ENCODE peak calls at places on chromosome 19, in seven cellular contexts. N, E, L, R, Z, Q and P are unnamed samples. For H3K4me1, the result is how much of the 10 kb centered on the place peaks cover.

GRCh38 chr19:11377756-11378155 is 3.3 kb downstream of the SWSAP1 start:
- DNase-seq in Z (no peak), Q (no peak), R (no peak), N (no peak), E (no peak), L (no peak), P (no peak)

GRCh38 chr19:52691215-52691610 is 43.6 kb downstream of the ZNF611 start:
- DNase-seq in N (no peak), L (no peak), Z (no peak), Q (no peak), E (no peak), R (no peak), P (no peak)

GRCh38 chr19:48654299-48655059 is 8.5 kb upstream of the CA11 start:
- DNase-seq in Q (no peak), L (no peak), N (no peak), R (no peak), E (no peak), Z (no peak), P (no peak)

GRCh38 chr19:16358456-16358855 is 33.8 kb downstream of the KLF2 start:
- DNase-seq in R (no peak), Z (no peak), N (no peak), L (no peak), E (no peak), Q (no peak), P (no peak)

GRCh38 chr19:9808855-9809646 is 9.8 kb downstream of the FBXL12 start:
- DNase-seq in N (no peak), R (no peak), Z (peak), Q (no peak), L (no peak), E (no peak), P (no peak)

GRCh38 chr19:32598022-32598421 is 17.0 kb downstream of the PDCD5 start:
- DNase-seq in N (no peak), R (no peak), Q (no peak), E (no peak), Z (no peak), L (no peak), P (no peak)

GRCh38 chr19:19405919-19406877 is 723 bp downstream of the GATAD2A start:
- DNase-seq in N (no peak), R (peak), Z (peak), L (no peak), Q (peak), E (peak), P (no peak)

GRCh38 chr19:950352-951066 is 24.7 kb downstream of the ARID3A start:
- DNase-seq in N (no peak), E (no peak), L (no peak), R (no peak), Q (no peak), Z (no peak), P (no peak)

GRCh38 chr19:51352783-51353360 is 10.9 kb upstream of the VSIG10L start:
- DNase-seq in Z (no peak), R (no peak), L (no peak), E (no peak), N (no peak), Q (no peak), P (no peak)

GRCh38 chr19:13846533-13847032 is 30.4 kb upstream of the NANOS3 start:
- DNase-seq in R (peak), Z (peak), N (peak), E (peak), Q (peak), L (peak), P (peak)

GRCh38 chr19:55158848-55159793 is 1.6 kb upstream of the TNNI3 start:
- DNase-seq in E (no peak), Z (no peak), L (no peak), N (peak), Q (peak), R (no peak), P (no peak)

GRCh38 chr19:16335226-16335625 is 10.6 kb downstream of the KLF2 start:
- DNase-seq in Z (no peak), Q (no peak), E (no peak), L (no peak), N (no peak), R (no peak), P (no peak)

GRCh38 chr19:17871032-17871877 is 490 bp upstream of the SLC5A5 start:
- DNase-seq in N (no peak), Q (no peak), L (no peak), R (no peak), Z (no peak), E (no peak), P (no peak)
- H3K4me3 ChIP-seq in N (no peak), Q (no peak), L (peak), R (no peak), Z (peak), E (no peak), P (no peak)

DNA sequence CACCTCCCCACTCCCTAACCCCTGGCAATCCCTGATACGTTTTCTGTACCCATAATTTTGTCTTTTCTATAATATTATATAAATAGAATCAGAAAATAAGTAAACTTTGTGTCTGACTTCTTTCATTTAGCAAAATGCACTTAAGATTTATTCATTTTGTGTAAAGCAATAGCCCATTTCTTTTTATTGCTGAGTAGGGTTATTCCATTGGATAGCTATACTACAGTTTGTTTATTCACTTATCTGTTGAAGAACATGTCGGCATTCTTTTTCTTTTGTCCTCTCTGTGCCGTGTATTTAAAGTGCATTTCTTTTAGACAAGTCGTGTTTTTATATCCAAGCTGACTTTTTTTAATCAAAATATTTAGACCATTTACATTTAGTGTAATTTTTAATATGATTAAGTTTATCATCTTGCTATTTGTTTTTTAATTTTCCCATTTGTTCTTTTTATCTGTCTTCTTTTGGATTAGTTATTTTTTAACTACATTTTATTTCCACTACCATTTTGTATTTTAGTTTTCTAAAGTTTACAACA is 176.4 kb upstream of the TSHZ3 start:
- DNase-seq in N (no peak), Q (no peak), Z (no peak), R (no peak), L (no peak), E (no peak), P (no peak)
- H3K4me1 ChIP-seq in N (under half), Q (under half), Z (under half), R (under half), L (under half), E (under half), P (under half)

GRCh38 chr19:41402010-41402409 is 4.4 kb downstream of the BCKDHA start:
- DNase-seq in Z (no peak), L (no peak), Q (no peak), R (no peak), N (no peak), E (no peak), P (no peak)

GRCh38 chr19:41405776-41406175 is 8.2 kb downstream of the BCKDHA start:
- DNase-seq in Z (no peak), L (no peak), E (no peak), Q (peak), R (no peak), N (no peak), P (no peak)

GRCh38 chr19:41399525-41399924 is 1.9 kb downstream of the BCKDHA start:
- DNase-seq in N (no peak), R (no peak), Q (no peak), E (no peak), L (no peak), Z (no peak), P (no peak)

GRCh38 chr19:41401483-41401882 is 3.9 kb downstream of the BCKDHA start:
- DNase-seq in R (no peak), Z (no peak), N (no peak), L (no peak), E (no peak), Q (no peak), P (no peak)

GRCh38 chr19:41403181-41403970 is 5.8 kb downstream of the BCKDHA start:
- DNase-seq in Q (no peak), R (no peak), N (no peak), L (no peak), E (no peak), Z (no peak), P (no peak)
- H3K4me3 ChIP-seq in Q (no peak), R (no peak), N (no peak), L (no peak), E (no peak), Z (no peak), P (no peak)

GRCh38 chr19:35042954-35043604 is 1.6 kb downstream of the HPN start:
- DNase-seq in Z (no peak), E (no peak), R (no peak), N (no peak), L (no peak), Q (no peak), P (no peak)
- H3K4me1 ChIP-seq in Z (under half), E (under half), R (under half), N (under half), L (under half), Q (under half), P (under half)

GRCh38 chr19:33606556-33606955 is 15.2 kb upstream of the CHST8 start:
- DNase-seq in Q (no peak), E (no peak), Z (no peak), L (no peak), N (no peak), R (no peak), P (no peak)

GRCh38 chr19:33609353-33609752 is 12.4 kb upstream of the CHST8 start:
- DNase-seq in N (no peak), Z (no peak), L (no peak), E (no peak), Q (no peak), R (no peak), P (no peak)

GRCh38 chr19:33613601-33614000 is 8.2 kb upstream of the CHST8 start:
- DNase-seq in N (no peak), L (no peak), Z (no peak), Q (no peak), R (no peak), E (no peak), P (no peak)

GRCh38 chr19:33612928-33613327 is 8.8 kb upstream of the CHST8 start:
- DNase-seq in N (no peak), L (no peak), R (no peak), Q (no peak), Z (no peak), E (no peak), P (no peak)

DNA sequence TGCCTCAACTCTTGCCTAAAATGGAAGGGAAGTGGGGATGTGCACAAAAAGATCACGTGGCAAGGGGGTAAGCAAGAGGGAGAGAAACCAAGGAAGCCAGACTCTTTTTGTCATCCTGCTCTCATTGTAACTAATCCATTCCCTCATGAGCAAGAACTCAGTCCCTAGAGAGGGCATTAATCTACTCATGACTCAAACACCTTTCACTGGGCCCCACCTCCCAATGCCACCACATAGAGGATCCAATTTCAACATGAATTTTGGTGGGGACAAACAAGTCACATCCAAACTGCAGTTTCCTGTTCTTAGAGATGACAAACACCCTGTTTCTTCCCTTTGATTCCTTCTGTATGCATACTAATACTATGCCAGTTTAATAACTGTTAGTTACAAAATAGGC is 11.2 kb upstream of the CHST8 start:
- DNase-seq in L (no peak), Z (no peak), E (no peak), Q (no peak), R (no peak), N (no peak), P (no peak)
- H3K4me3 ChIP-seq in L (no peak), Z (no peak), E (no peak), Q (no peak), R (no peak), N (no peak), P (no peak)

GRCh38 chr19:45995715-45996385 is 583 bp downstream of the CCDC61 start:
- DNase-seq in L (no peak), Z (no peak), N (no peak), E (no peak), R (no peak), Q (no peak), P (no peak)
- H3K4me1 ChIP-seq in L (under half), Z (under half), N (under half), E (under half), R (under half), Q (under half), P (under half)

DNA sequence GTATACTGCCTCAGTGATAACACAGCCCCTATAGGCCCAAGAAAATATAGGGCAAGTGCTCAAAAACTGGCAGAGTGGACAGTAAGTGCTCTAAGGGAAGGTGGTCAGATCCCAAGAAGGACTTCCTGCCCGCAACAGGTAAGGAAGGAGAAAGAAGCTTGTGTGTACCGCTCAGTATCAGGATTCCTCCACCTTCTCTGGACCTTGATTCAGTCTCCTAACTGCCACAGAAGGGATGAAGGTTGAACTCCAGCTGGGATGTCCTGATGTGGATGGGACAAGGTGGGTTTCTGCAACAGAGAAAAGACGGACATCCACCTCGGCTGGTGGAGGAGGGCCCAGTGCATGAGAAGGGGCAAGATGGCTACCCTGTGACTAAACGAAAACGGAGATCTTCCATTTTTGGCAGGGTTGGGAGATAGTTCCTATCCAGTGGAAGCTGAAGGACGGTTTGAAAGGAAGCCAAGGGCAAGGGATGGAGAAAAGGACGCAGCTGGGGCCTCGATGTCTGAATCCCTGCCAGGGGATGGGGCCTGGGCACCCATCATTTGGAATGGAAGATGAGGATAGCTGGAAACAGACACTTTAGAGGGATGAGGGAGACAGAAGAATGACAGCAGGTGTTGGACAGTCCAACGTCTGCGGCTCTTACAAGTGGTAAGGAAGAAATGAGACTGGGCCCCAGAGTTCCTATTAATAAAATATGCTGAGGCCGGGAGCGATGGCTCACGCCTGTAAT is 1.3 kb upstream of the ATF5 start:
- DNase-seq in Z (no peak), E (no peak), N (no peak), R (no peak), Q (no peak), L (no peak), P (no peak)
- H3K4me3 ChIP-seq in Z (peak), E (peak), N (peak), R (no peak), Q (no peak), L (peak), P (peak)

GRCh38 chr19:5949792-5950305 is 28.1 kb downstream of the RANBP3 start:
- DNase-seq in R (no peak), E (no peak), N (no peak), L (no peak), Z (peak), Q (peak), P (no peak)
- H3K4me1 ChIP-seq in R (under half), E (under half), N (under half), L (half or more), Z (under half), Q (half or more), P (half or more)

GRCh38 chr19:3857449-3858003 is 11.3 kb downstream of the ZFR2 start:
- DNase-seq in N (no peak), R (no peak), E (no peak), Q (no peak), L (no peak), Z (no peak), P (no peak)
- H3K4me3 ChIP-seq in N (no peak), R (no peak), E (no peak), Q (no peak), L (no peak), Z (no peak), P (no peak)

DNA sequence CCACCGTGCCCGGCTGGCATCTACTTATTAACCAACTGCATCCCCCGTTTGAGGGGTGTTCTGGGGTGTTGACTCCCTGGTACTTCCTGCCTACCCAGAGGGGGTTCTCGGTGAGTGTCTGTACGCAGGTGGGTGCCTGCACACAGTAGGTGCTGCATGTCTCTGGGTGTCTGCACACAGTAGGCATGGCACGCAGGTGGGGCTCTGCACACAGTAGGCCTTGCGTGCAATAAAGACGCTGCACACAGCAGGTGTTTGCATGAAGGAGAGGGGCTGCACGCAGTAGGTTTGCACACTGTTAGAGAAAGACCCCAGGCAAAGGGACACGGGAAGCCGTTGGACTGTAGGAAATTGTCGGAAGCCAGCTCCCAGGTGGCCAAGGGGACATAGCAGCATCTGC is 11.2 kb downstream of the GADD45B start:
- DNase-seq in L (no peak), Q (no peak), N (no peak), Z (no peak), E (no peak), R (no peak), P (no peak)
- H3K4me1 ChIP-seq in L (under half), Q (under half), N (under half), Z (under half), E (under half), R (under half), P (under half)